ENCODE peak calls at places on chromosomes 16 and 17, in four cellular contexts. B is T-helper 1 cell, E is pulmonary artery endothelial cell, W is brain microvascular endothelial cell. A is an unnamed sample.
A peak's percentile ranks its signal among the peaks of the same experiment; 100 is the strongest.

GRCh38 chr16:2511996-2512919 is 1.5 kb upstream of the ATP6V0C start:
- DNase-seq in E (no peak), W (no peak), B (no peak), A (no peak)

GRCh38 chr16:4681471-4682083 is 11.8 kb upstream of the NUDT16L1 start:
- DNase-seq in E (no peak), W (no peak), B (no peak), A (no peak)

GRCh38 chr16:55018881-55019280 is 88.2 kb downstream of the IRX5 start:
- DNase-seq in W (no peak), E (no peak), B (no peak), A (no peak)

GRCh38 chr16:25676820-25677219 is 14.9 kb upstream of the HS3ST4 start:
- DNase-seq in E (no peak), W (no peak), B (no peak), A (no peak)

GRCh38 chr16:50202926-50203624 is 50.0 kb downstream of the TENT4B start:
- DNase-seq in E (peak; percentile 83), W (peak; percentile 95), B (no peak), A (no peak)

GRCh38 chr17:13601317-13601775 is 383 bp downstream of the HS3ST3A1 start:
- DNase-seq in B (no peak), E (no peak), W (no peak), A (no peak)

GRCh38 chr17:28528329-28529011 is 22.3 kb downstream of the FOXN1 start:
- DNase-seq in E (no peak), B (no peak), W (no peak), A (no peak)

GRCh38 chr17:79844869-79845600 is 5.8 kb upstream of the CBX4 start:
- DNase-seq in E (no peak), B (no peak), W (no peak), A (no peak)

GRCh38 chr16:19555938-19556778 is 655 bp downstream of the VPS35L start:
- DNase-seq in B (no peak), W (peak; percentile 11), E (no peak), A (no peak)

GRCh38 chr16:48687421-48688038 is 77.5 kb upstream of the N4BP1 start:
- DNase-seq in B (peak; percentile 1), E (peak; percentile 15), W (peak; percentile 65), A (no peak)

GRCh38 chr17:7705269-7706255 is 560 bp downstream of the EFNB3 start:
- DNase-seq in W (no peak), B (no peak), E (no peak), A (no peak)

GRCh38 chr17:74964246-74964761 is 8.3 kb downstream of the HID1 start:
- DNase-seq in W (no peak), E (no peak), B (no peak), A (no peak)

GRCh38 chr17:13385481-13385907 is 216.2 kb downstream of the HS3ST3A1 start:
- DNase-seq in W (no peak), B (no peak), E (no peak), A (no peak)